ENCODE peak calls at places on chromosome 2, in six cellular contexts. One of them, this sample, is unnamed.

GRCh38 chr2:236021497-236022057 is 146.6 kb downstream of the GBX2 start:
- DNase-seq in CD4-positive, alpha-beta T cell: no peak
- DNase-seq in mesothelial cell of epicardium: no peak
- DNase-seq in neural progenitor cell: no peak
- DNase-seq in iris pigment epithelial cell: peak
- DNase-seq in ELR: no peak
- DNase-seq in this sample: no peak

GRCh38 chr2:38317725-38318124 is 59.3 kb downstream of the ATL2 start:
- DNase-seq in CD4-positive, alpha-beta T cell: no peak
- DNase-seq in mesothelial cell of epicardium: no peak
- DNase-seq in neural progenitor cell: no peak
- DNase-seq in iris pigment epithelial cell: no peak
- DNase-seq in ELR: no peak
- DNase-seq in this sample: no peak

GRCh38 chr2:190637903-190638618 is 10.8 kb upstream of the NAB1 start:
- DNase-seq in CD4-positive, alpha-beta T cell: no peak
- DNase-seq in mesothelial cell of epicardium: no peak
- DNase-seq in neural progenitor cell: no peak
- DNase-seq in iris pigment epithelial cell: peak
- DNase-seq in ELR: no peak
- DNase-seq in this sample: no peak

GRCh38 chr2:109247812-109248211 is 118.8 kb downstream of the SH3RF3 start:
- DNase-seq in CD4-positive, alpha-beta T cell: no peak
- DNase-seq in mesothelial cell of epicardium: no peak
- DNase-seq in neural progenitor cell: no peak
- DNase-seq in iris pigment epithelial cell: no peak
- DNase-seq in ELR: no peak
- DNase-seq in this sample: no peak

GRCh38 chr2:127080941-127081769 is 25.8 kb downstream of the BIN1 start:
- DNase-seq in CD4-positive, alpha-beta T cell: peak
- DNase-seq in mesothelial cell of epicardium: no peak
- DNase-seq in neural progenitor cell: no peak
- DNase-seq in iris pigment epithelial cell: no peak
- DNase-seq in ELR: no peak
- DNase-seq in this sample: no peak

GRCh38 chr2:232444409-232445148 is 11.4 kb upstream of the ALPI start:
- DNase-seq in CD4-positive, alpha-beta T cell: peak
- DNase-seq in mesothelial cell of epicardium: no peak
- DNase-seq in neural progenitor cell: peak
- DNase-seq in iris pigment epithelial cell: peak
- DNase-seq in ELR: peak
- DNase-seq in this sample: peak

GRCh38 chr2:12931211-12931844 is 214.6 kb downstream of the TRIB2 start:
- DNase-seq in CD4-positive, alpha-beta T cell: no peak
- DNase-seq in mesothelial cell of epicardium: no peak
- DNase-seq in neural progenitor cell: peak
- DNase-seq in iris pigment epithelial cell: peak
- DNase-seq in ELR: peak
- DNase-seq in this sample: no peak

GRCh38 chr2:43340945-43341356 is 114.5 kb upstream of the ZFP36L2 start:
- DNase-seq in CD4-positive, alpha-beta T cell: no peak
- DNase-seq in mesothelial cell of epicardium: no peak
- DNase-seq in neural progenitor cell: no peak
- DNase-seq in iris pigment epithelial cell: peak
- DNase-seq in ELR: peak
- DNase-seq in this sample: no peak

GRCh38 chr2:160338891-160339290 is 138.8 kb upstream of the ITGB6 start:
- DNase-seq in CD4-positive, alpha-beta T cell: no peak
- DNase-seq in mesothelial cell of epicardium: no peak
- DNase-seq in neural progenitor cell: peak
- DNase-seq in iris pigment epithelial cell: no peak
- DNase-seq in ELR: no peak
- DNase-seq in this sample: no peak

GRCh38 chr2:239775623-239776440 is 249.3 kb downstream of the NDUFA10 start:
- DNase-seq in CD4-positive, alpha-beta T cell: no peak
- DNase-seq in mesothelial cell of epicardium: no peak
- DNase-seq in neural progenitor cell: no peak
- DNase-seq in iris pigment epithelial cell: no peak
- DNase-seq in ELR: no peak
- DNase-seq in this sample: no peak

GRCh38 chr2:96912356-96913116 is 42.7 kb upstream of the SEMA4C start:
- DNase-seq in CD4-positive, alpha-beta T cell: no peak
- DNase-seq in mesothelial cell of epicardium: no peak
- DNase-seq in neural progenitor cell: no peak
- DNase-seq in iris pigment epithelial cell: no peak
- DNase-seq in ELR: no peak
- DNase-seq in this sample: no peak

GRCh38 chr2:205701509-205701908 is 19.2 kb downstream of the NRP2 start:
- DNase-seq in CD4-positive, alpha-beta T cell: no peak
- DNase-seq in mesothelial cell of epicardium: no peak
- DNase-seq in neural progenitor cell: no peak
- DNase-seq in iris pigment epithelial cell: peak
- DNase-seq in ELR: peak
- DNase-seq in this sample: no peak

GRCh38 chr2:189190696-189191095 is 11.1 kb upstream of the COL5A2 start:
- DNase-seq in CD4-positive, alpha-beta T cell: no peak
- DNase-seq in mesothelial cell of epicardium: no peak
- DNase-seq in neural progenitor cell: no peak
- DNase-seq in iris pigment epithelial cell: no peak
- DNase-seq in ELR: no peak
- DNase-seq in this sample: no peak

GRCh38 chr2:44680424-44680971 is 261.0 kb upstream of the SIX3 start:
- DNase-seq in CD4-positive, alpha-beta T cell: no peak
- DNase-seq in mesothelial cell of epicardium: no peak
- DNase-seq in neural progenitor cell: no peak
- DNase-seq in iris pigment epithelial cell: no peak
- DNase-seq in ELR: no peak
- DNase-seq in this sample: no peak

GRCh38 chr2:1740714-1741584 is 3.4 kb downstream of the PXDN start:
- DNase-seq in CD4-positive, alpha-beta T cell: no peak
- DNase-seq in mesothelial cell of epicardium: no peak
- DNase-seq in neural progenitor cell: no peak
- DNase-seq in iris pigment epithelial cell: no peak
- DNase-seq in ELR: no peak
- DNase-seq in this sample: no peak

GRCh38 chr2:212451786-212452200 is 86.8 kb downstream of the ERBB4 start:
- DNase-seq in CD4-positive, alpha-beta T cell: no peak
- DNase-seq in mesothelial cell of epicardium: no peak
- DNase-seq in neural progenitor cell: no peak
- DNase-seq in iris pigment epithelial cell: peak
- DNase-seq in ELR: peak
- DNase-seq in this sample: peak

GRCh38 chr2:200786826-200787225 is 24.9 kb upstream of the BZW1 start:
- DNase-seq in CD4-positive, alpha-beta T cell: no peak
- DNase-seq in mesothelial cell of epicardium: no peak
- DNase-seq in neural progenitor cell: no peak
- DNase-seq in iris pigment epithelial cell: peak
- DNase-seq in ELR: peak
- DNase-seq in this sample: no peak

GRCh38 chr2:191061381-191061982 is 47.5 kb upstream of the STAT1 start:
- DNase-seq in CD4-positive, alpha-beta T cell: no peak
- DNase-seq in mesothelial cell of epicardium: no peak
- DNase-seq in neural progenitor cell: no peak
- DNase-seq in iris pigment epithelial cell: no peak
- DNase-seq in ELR: no peak
- DNase-seq in this sample: no peak

GRCh38 chr2:180790891-180791290 is 189.5 kb upstream of the UBE2E3 start:
- DNase-seq in CD4-positive, alpha-beta T cell: no peak
- DNase-seq in mesothelial cell of epicardium: no peak
- DNase-seq in neural progenitor cell: no peak
- DNase-seq in iris pigment epithelial cell: peak
- DNase-seq in ELR: no peak
- DNase-seq in this sample: no peak

GRCh38 chr2:46801731-46802664 is 113.6 kb downstream of the MCFD2 start:
- DNase-seq in CD4-positive, alpha-beta T cell: no peak
- DNase-seq in mesothelial cell of epicardium: no peak
- DNase-seq in neural progenitor cell: no peak
- DNase-seq in iris pigment epithelial cell: peak
- DNase-seq in ELR: peak
- DNase-seq in this sample: no peak

GRCh38 chr2:232983669-232983991 is 29.4 kb downstream of the NGEF start:
- DNase-seq in CD4-positive, alpha-beta T cell: no peak
- DNase-seq in mesothelial cell of epicardium: no peak
- DNase-seq in neural progenitor cell: no peak
- DNase-seq in iris pigment epithelial cell: no peak
- DNase-seq in ELR: no peak
- DNase-seq in this sample: no peak

GRCh38 chr2:119114266-119114665 is 44.3 kb downstream of the C1QL2 start:
- DNase-seq in CD4-positive, alpha-beta T cell: no peak
- DNase-seq in mesothelial cell of epicardium: no peak
- DNase-seq in neural progenitor cell: no peak
- DNase-seq in iris pigment epithelial cell: no peak
- DNase-seq in ELR: no peak
- DNase-seq in this sample: no peak

GRCh38 chr2:218482651-218483050 is 63.7 kb downstream of the VIL1 start:
- DNase-seq in CD4-positive, alpha-beta T cell: no peak
- DNase-seq in mesothelial cell of epicardium: no peak
- DNase-seq in neural progenitor cell: no peak
- DNase-seq in iris pigment epithelial cell: peak
- DNase-seq in ELR: no peak
- DNase-seq in this sample: no peak

GRCh38 chr2:101124684-101125366 is 26.4 kb downstream of the TBC1D8 start:
- DNase-seq in CD4-positive, alpha-beta T cell: no peak
- DNase-seq in mesothelial cell of epicardium: no peak
- DNase-seq in neural progenitor cell: no peak
- DNase-seq in iris pigment epithelial cell: peak
- DNase-seq in ELR: peak
- DNase-seq in this sample: no peak

GRCh38 chr2:145750074-145750473 is 1230.2 kb upstream of the ZEB2 start:
- DNase-seq in CD4-positive, alpha-beta T cell: no peak
- DNase-seq in mesothelial cell of epicardium: no peak
- DNase-seq in neural progenitor cell: no peak
- DNase-seq in iris pigment epithelial cell: no peak
- DNase-seq in ELR: no peak
- DNase-seq in this sample: no peak

GRCh38 chr2:19542796-19543195 is 184.4 kb upstream of the OSR1 start:
- DNase-seq in CD4-positive, alpha-beta T cell: no peak
- DNase-seq in mesothelial cell of epicardium: no peak
- DNase-seq in neural progenitor cell: no peak
- DNase-seq in iris pigment epithelial cell: peak
- DNase-seq in ELR: peak
- DNase-seq in this sample: no peak

GRCh38 chr2:174972924-174973323 is 32.3 kb downstream of the CHN1 start:
- DNase-seq in CD4-positive, alpha-beta T cell: no peak
- DNase-seq in mesothelial cell of epicardium: no peak
- DNase-seq in neural progenitor cell: no peak
- DNase-seq in iris pigment epithelial cell: peak
- DNase-seq in ELR: peak
- DNase-seq in this sample: no peak

GRCh38 chr2:27016801-27017325 is 15.9 kb upstream of the TMEM214 start:
- DNase-seq in CD4-positive, alpha-beta T cell: no peak
- DNase-seq in mesothelial cell of epicardium: no peak
- DNase-seq in neural progenitor cell: peak
- DNase-seq in iris pigment epithelial cell: peak
- DNase-seq in ELR: peak
- DNase-seq in this sample: peak

GRCh38 chr2:45736757-45737704 is 85.6 kb downstream of the PRKCE start:
- DNase-seq in CD4-positive, alpha-beta T cell: no peak
- DNase-seq in mesothelial cell of epicardium: no peak
- DNase-seq in neural progenitor cell: no peak
- DNase-seq in iris pigment epithelial cell: no peak
- DNase-seq in ELR: no peak
- DNase-seq in this sample: no peak

GRCh38 chr2:118835739-118836410 is 11.6 kb downstream of the EN1 start:
- DNase-seq in CD4-positive, alpha-beta T cell: no peak
- DNase-seq in mesothelial cell of epicardium: no peak
- DNase-seq in neural progenitor cell: peak
- DNase-seq in iris pigment epithelial cell: no peak
- DNase-seq in ELR: no peak
- DNase-seq in this sample: no peak

This sample was measured in NCI-H1048.